ENCODE peak calls at places on chromosome 6, in six cellular contexts. A, Z, P, N, H and W are unnamed samples.

GRCh38 chr6:84926756-84927155 is 162.4 kb upstream of the TBX18 start:
- DNase-seq in A (no peak), Z (no peak), P (no peak), N (no peak), H (no peak), W (no peak)

GRCh38 chr6:15395087-15395486 is 149.2 kb downstream of the JARID2 start:
- DNase-seq in A (no peak), Z (no peak), P (no peak), N (no peak), H (no peak), W (no peak)

GRCh38 chr6:140956567-140957306 is 1176.0 kb upstream of the GJE1 start:
- DNase-seq in A (no peak), Z (no peak), P (no peak), N (no peak), H (no peak), W (no peak)

GRCh38 chr6:94785514-94785913 is 791.8 kb upstream of the MANEA start:
- DNase-seq in A (no peak), Z (no peak), P (no peak), N (no peak), H (no peak), W (no peak)

GRCh38 chr6:163814494-163815364 is 400.2 kb downstream of the QKI start:
- DNase-seq in A (peak), Z (no peak), P (no peak), N (no peak), H (no peak), W (no peak)

GRCh38 chr6:134373282-134373922 is 55.5 kb upstream of the SGK1 start:
- DNase-seq in A (peak), Z (peak), P (no peak), N (no peak), H (no peak), W (peak)

GRCh38 chr6:139323511-139324445 is 32.0 kb upstream of the TXLNB start:
- DNase-seq in A (peak), Z (peak), P (no peak), N (no peak), H (peak), W (peak)

GRCh38 chr6:35185302-35185681 is 28.5 kb upstream of the SCUBE3 start:
- DNase-seq in A (peak), Z (no peak), P (no peak), N (no peak), H (peak), W (no peak)

GRCh38 chr6:113674075-113674474 is 183.1 kb upstream of the MARCKS start:
- DNase-seq in A (no peak), Z (no peak), P (no peak), N (no peak), H (peak), W (no peak)

GRCh38 chr6:392441-393390 is 1.2 kb downstream of the IRF4 start:
- DNase-seq in A (no peak), Z (no peak), P (no peak), N (no peak), H (no peak), W (peak)

DNA sequence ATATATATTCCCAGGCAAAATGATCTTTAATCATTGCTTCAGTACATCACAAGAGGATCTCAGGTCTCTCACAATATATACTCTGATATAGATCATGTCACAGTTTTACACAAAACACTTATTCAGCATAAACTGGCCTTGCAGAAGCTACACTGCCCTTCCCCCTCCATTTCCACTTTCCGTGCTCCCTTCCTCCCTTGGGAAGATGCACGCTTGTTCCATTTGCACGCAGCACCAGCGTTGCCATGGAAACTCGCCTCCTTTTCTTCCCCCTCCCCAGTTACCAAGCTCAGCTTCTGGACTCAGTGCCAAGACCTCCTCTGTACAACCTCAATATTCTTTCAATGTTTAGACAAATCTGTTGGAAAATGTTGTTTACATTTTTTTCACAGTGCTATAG is 154.6 kb downstream of the RFPL4B start:
- DNase-seq in A (no peak), Z (no peak), P (no peak), N (no peak), H (no peak), W (no peak)
- H3K4me3 ChIP-seq in A (no peak), Z (no peak), P (no peak), N (no peak), H (no peak), W (no peak)

GRCh38 chr6:157096522-157096921 is 226.8 kb downstream of the TMEM242 start:
- DNase-seq in A (no peak), Z (no peak), P (no peak), N (no peak), H (peak), W (no peak)
- TF ChIP-seq POLR2A in A (no peak), Z (no peak), P (no peak), N (no peak), H (no peak), W (no peak)

GRCh38 chr6:89140347-89141159 is 5.3 kb upstream of the PM20D2 start:
- DNase-seq in A (no peak), Z (no peak), P (no peak), N (no peak), H (peak), W (no peak)
- TF ChIP-seq POLR2AphosphoS5 in A (no peak), Z (peak), P (no peak), N (no peak), H (no peak), W (no peak)

GRCh38 chr6:149987602-149988107 is 23.9 kb downstream of the ULBP1 start:
- DNase-seq in A (no peak), Z (no peak), P (no peak), N (no peak), H (no peak), W (no peak)

GRCh38 chr6:149988550-149989336 is 25.0 kb downstream of the ULBP1 start:
- DNase-seq in A (no peak), Z (no peak), P (no peak), N (no peak), H (no peak), W (no peak)

GRCh38 chr6:149983145-149983544 is 19.4 kb downstream of the ULBP1 start:
- DNase-seq in A (no peak), Z (peak), P (no peak), N (no peak), H (no peak), W (no peak)

GRCh38 chr6:149985506-149985937 is 21.8 kb downstream of the ULBP1 start:
- DNase-seq in A (no peak), Z (no peak), P (no peak), N (no peak), H (no peak), W (no peak)

GRCh38 chr6:149984778-149985177 is 21.0 kb downstream of the ULBP1 start:
- DNase-seq in A (no peak), Z (no peak), P (no peak), N (no peak), H (no peak), W (no peak)
- H3K4me3 ChIP-seq in A (no peak), Z (no peak), P (no peak), N (no peak), H (no peak), W (no peak)

GRCh38 chr6:151391021-151391470 is 313 bp downstream of the ZBTB2 start:
- DNase-seq in A (peak), Z (peak), P (no peak), N (peak), H (peak), W (peak)
- TF ChIP-seq POLR2A in A (peak), Z (no peak), P (no peak), N (peak), H (no peak), W (no peak)

DNA sequence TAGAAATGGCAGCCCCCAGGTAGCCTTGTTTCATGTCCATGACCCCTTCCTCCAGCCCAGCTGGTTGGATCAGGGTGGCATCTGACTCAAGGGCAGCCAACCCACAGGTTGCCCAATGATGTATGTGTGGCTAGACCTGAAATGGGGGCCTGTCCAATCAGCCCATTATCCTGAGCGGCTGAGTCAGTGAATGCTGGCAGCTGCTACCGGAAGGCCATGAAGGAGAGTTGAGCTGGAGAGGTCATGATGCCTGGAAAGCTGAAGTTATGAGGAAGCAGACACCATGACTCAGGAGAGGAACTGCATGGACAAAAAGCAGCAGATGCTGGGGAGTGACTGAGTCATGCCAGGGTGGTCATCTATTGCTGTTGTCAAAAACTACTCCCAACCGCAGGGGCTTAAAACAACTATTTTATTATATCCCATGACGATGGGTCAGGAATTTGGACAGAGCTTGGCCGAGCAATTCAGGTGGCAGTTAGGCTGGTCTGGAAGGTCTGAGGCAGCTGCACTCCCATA is 67.3 kb downstream of the MDGA1 start:
- DNase-seq in A (peak), Z (peak), P (peak), N (no peak), H (peak), W (no peak)
- TF ChIP-seq POLR2AphosphoS5 in A (no peak), Z (no peak), P (peak), N (no peak), H (no peak), W (no peak)

GRCh38 chr6:169198885-169199284 is 54.8 kb downstream of the THBS2 start:
- DNase-seq in A (no peak), Z (no peak), P (no peak), N (no peak), H (no peak), W (no peak)
- H3K4me3 ChIP-seq in A (no peak), Z (no peak), P (no peak), N (no peak), H (no peak), W (no peak)

DNA sequence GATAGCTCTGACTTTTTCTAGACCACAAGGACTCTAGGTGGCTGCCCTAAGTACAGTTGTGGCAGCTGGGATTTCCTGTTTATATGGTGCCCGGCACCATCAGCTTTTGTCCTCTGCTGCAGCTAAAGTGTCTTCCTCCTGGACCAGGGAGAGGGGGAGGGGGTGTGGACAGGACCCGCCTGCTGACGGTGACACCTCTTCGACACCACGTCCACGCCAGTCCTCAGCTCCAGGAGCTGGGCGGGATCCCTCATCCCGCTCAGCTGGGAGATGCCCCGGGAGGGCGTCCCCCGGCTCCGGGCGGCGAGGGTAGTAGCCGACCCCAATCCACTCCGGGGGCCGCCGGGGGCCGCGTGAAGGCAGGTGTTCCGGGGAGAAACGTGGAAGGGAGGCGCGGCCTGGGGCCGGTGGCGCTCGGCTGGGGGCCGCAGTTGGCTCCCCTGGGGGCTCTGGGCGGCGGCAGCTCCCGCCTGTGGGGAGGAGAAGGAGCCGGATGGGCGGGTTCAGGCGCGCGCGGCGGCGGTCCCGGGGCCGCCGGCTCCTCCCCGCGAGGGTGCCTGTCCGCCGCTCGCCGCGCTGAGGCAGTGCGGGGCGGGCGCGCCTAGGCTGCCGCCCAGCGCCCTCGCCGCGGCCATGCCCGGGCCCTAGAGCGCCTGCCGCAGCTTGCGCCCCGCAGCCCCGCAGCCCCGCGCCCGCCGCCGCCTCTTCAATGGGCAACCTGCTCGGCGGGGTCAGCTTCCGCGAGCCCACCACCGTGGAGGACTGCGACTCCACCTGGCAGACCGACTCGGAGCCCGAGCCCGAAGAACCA is at the start of gene OGFRL1:
- DNase-seq in A (no peak), Z (peak), P (no peak), N (peak), H (peak), W (peak)
- TF ChIP-seq POLR2A in A (no peak), Z (peak), P (peak), N (peak), H (no peak), W (peak)

GRCh38 chr6:4728436-4728769 is 47.8 kb upstream of the CDYL start:
- DNase-seq in A (no peak), Z (no peak), P (no peak), N (no peak), H (no peak), W (no peak)

GRCh38 chr6:4728949-4729348 is 47.3 kb upstream of the CDYL start:
- DNase-seq in A (no peak), Z (no peak), P (no peak), N (no peak), H (no peak), W (no peak)

GRCh38 chr6:4736371-4736873 is 39.8 kb upstream of the CDYL start:
- DNase-seq in A (no peak), Z (no peak), P (no peak), N (no peak), H (no peak), W (no peak)

GRCh38 chr6:4731996-4732395 is 44.2 kb upstream of the CDYL start:
- DNase-seq in A (no peak), Z (no peak), P (no peak), N (no peak), H (no peak), W (no peak)

DNA sequence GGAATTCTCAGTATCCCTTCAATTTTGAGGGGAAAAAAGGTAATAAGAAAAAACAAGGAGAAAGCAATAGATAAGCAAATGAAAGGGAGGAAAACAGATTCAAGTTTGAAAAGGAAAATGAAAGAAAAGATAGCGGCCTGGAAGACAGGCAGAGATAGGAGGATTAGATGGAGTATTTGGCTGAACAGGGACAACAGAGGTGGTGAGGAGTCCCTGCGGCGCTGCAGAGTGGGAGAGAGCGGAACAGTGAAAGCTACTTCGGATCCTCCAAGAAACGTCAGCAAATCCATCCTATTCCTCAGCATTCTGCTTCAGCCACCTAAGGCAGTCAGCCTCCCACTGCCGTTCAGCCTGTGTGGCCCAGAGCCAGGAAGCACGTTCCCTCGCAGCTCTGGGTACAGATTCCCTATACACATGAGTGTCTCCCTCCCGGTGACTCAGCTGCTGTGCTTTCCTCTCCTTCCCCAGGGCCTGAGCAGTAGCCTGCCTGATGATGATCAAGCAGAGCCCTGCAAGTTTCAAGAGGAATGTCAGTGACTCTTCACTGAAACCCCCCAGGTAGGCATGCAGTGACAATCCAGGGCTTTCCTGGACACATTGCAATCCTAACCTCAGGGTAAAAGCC is 43.4 kb upstream of the CDYL start:
- DNase-seq in A (peak), Z (peak), P (peak), N (no peak), H (peak), W (no peak)
- TF ChIP-seq POLR2AphosphoS5 in A (no peak), Z (no peak), P (no peak), N (no peak), H (no peak), W (no peak)

DNA sequence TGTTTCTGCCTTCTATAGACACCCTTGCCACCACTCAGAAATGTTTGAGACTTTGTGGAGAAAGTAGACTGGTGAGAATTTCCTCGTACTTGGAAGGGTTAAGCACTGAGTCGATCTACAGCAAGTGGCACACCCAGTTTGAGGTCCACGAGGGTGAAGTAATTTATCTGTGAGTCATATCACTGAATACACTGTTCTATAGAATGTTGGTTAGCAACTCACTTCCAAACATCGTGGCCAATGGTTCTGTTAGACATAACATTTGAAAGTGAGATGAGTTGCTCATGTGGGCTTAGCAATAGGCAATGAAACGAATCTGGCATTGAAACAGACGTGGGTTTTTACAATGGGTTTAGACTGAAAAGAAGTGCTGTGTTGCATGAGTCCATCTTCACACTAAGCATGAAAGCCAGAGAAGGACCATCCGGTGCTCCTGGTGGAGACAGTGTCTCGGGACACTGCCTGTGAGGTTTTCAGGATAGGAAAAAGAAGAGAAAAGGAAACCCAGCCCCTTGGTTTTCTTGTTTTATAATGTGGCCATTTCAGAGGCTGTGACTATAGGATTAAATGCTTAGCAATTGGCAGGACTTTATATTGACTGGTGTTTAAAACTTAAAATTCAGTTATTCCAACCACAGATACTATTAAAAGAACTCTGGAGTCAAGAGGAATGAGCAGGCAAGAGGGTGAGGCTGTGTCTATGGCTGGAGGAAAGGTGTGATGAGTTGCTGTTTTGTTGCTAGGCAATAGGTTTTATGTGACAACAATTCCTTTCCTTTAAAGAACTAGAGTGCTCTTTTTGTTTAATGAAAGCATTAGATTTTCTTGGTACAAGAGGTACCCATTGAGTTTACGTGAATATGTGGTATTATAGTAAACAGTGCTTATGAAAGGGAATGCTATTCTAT is 31.0 kb upstream of the EZR start:
- DNase-seq in A (peak), Z (no peak), P (peak), N (peak), H (peak), W (no peak)
- H3K4me3 ChIP-seq in A (no peak), Z (no peak), P (peak), N (no peak), H (no peak), W (no peak)